ENCODE peak calls at places on chromosomes 13 and 19, in eight cellular contexts. V, S, D, F, K, O, Z and B are unnamed samples.

GRCh38 chr19:8392017-8392591 is 1.9 kb downstream of the RAB11B start:
- DNase-seq in O (no peak), D (peak), Z (no peak), F (no peak), V (peak), S (no peak), K (no peak), B (no peak)

GRCh38 chr19:43936219-43936618 is 1.1 kb upstream of the ZNF45 start:
- DNase-seq in D (no peak), S (no peak), K (no peak), V (no peak), O (no peak), Z (no peak), F (no peak), B (no peak)

GRCh38 chr19:58400638-58400915 is 5.1 kb downstream of the RNF225 start:
- DNase-seq in K (no peak), V (no peak), O (no peak), Z (no peak), F (no peak), S (no peak), D (no peak), B (no peak)

GRCh38 chr13:90445179-90445578 is 902.3 kb upstream of the MIR17HG start:
- DNase-seq in S (no peak), O (peak), F (peak), V (no peak), D (no peak), K (no peak), Z (peak), B (no peak)

GRCh38 chr13:112893570-112894422 is 75.2 kb upstream of the MCF2L start:
- DNase-seq in D (no peak), O (no peak), K (peak), F (peak), S (no peak), Z (no peak), V (peak), B (no peak)

GRCh38 chr19:3122512-3122870 is 13.3 kb upstream of the GNA15 start:
- DNase-seq in F (no peak), S (no peak), Z (no peak), O (no peak), V (no peak), K (no peak), D (no peak), B (no peak)

GRCh38 chr13:45219938-45220375 is 19.1 kb upstream of the KCTD4 start:
- DNase-seq in F (peak), O (no peak), Z (peak), D (no peak), V (no peak), K (no peak), S (no peak), B (peak)

GRCh38 chr13:100674848-100675659 is 459 bp upstream of the TMTC4 start:
- DNase-seq in D (peak), K (peak), S (peak), V (peak), Z (peak), O (peak), F (peak), B (peak)

GRCh38 chr19:39199025-39199424 is 2.3 kb downstream of the NCCRP1 start:
- DNase-seq in K (no peak), O (no peak), V (no peak), F (peak), D (no peak), S (no peak), Z (peak), B (no peak)

GRCh38 chr13:57787058-57787791 is 155.7 kb downstream of the PCDH17 start:
- DNase-seq in S (no peak), Z (no peak), K (no peak), O (peak), F (no peak), V (no peak), D (no peak), B (no peak)

GRCh38 chr13:98297043-98297442 is 120.0 kb upstream of the RNF113B start:
- DNase-seq in S (no peak), O (no peak), K (no peak), D (no peak), V (no peak), Z (no peak), F (no peak), B (no peak)

GRCh38 chr19:13929956-13930355 is 8.3 kb downstream of the PODNL1 start:
- DNase-seq in D (no peak), F (no peak), O (no peak), S (no peak), Z (no peak), V (no peak), K (no peak), B (no peak)

GRCh38 chr13:75312884-75313520 is 169.0 kb downstream of the TBC1D4 start:
- DNase-seq in S (no peak), D (no peak), K (no peak), O (no peak), Z (no peak), V (no peak), F (no peak), B (no peak)

GRCh38 chr19:48415869-48416268 is 22.4 kb downstream of the GRIN2D start:
- DNase-seq in O (no peak), S (no peak), D (no peak), Z (no peak), F (no peak), K (no peak), V (no peak), B (no peak)

GRCh38 chr19:5294403-5295160 is 46.0 kb downstream of the PTPRS start:
- DNase-seq in S (no peak), D (no peak), V (no peak), Z (no peak), K (no peak), O (no peak), F (no peak), B (no peak)

GRCh38 chr13:21426238-21426637 is 32.9 kb downstream of the ZDHHC20 start:
- DNase-seq in S (no peak), F (no peak), O (no peak), Z (no peak), V (no peak), D (no peak), K (no peak), B (no peak)

GRCh38 chr19:42051166-42052115 is 18.6 kb downstream of the GRIK5 start:
- DNase-seq in D (no peak), V (no peak), K (no peak), Z (no peak), O (no peak), F (peak), S (no peak), B (no peak)